ENCODE peak calls at places on chromosomes 1 and 21, in five cellular contexts. X is T-helper 2 cell; B is naive thymus-derived CD8-positive, alpha-beta T cell; T is ovary; H is HT1080. M is an unnamed sample.

GRCh38 chr21:32411366-32412161 is 942 bp upstream of the EVA1C start:
- DNase-seq in B (peak; percentile 77), T (peak; percentile 96), H (no peak), X (peak; percentile 41), M (no peak)

GRCh38 chr1:203361843-203362524 is 11.1 kb upstream of the FMOD start:
- DNase-seq in B (no peak), H (peak; percentile 54), X (no peak), T (peak; percentile 9), M (peak; percentile 58)

GRCh38 chr1:204968946-204969345 is 74.1 kb upstream of the CNTN2 start:
- DNase-seq in X (no peak), B (no peak), H (no peak), T (no peak), M (no peak)

GRCh38 chr1:41898191-41898713 is 20.5 kb downstream of the HIVEP3 start:
- DNase-seq in B (peak; percentile 92), X (peak; percentile 51), T (no peak), H (peak; percentile 92), M (no peak)

GRCh38 chr1:229007167-229007566 is 263.7 kb upstream of the RAB4A start:
- DNase-seq in T (no peak), H (no peak), X (no peak), B (no peak), M (no peak)

GRCh38 chr1:18547460-18547859 is 66.7 kb downstream of the KLHDC7A start:
- DNase-seq in T (no peak), H (no peak), X (no peak), B (no peak), M (no peak)

GRCh38 chr1:20070357-20070756 is 363 bp downstream of the PLA2G5 start:
- DNase-seq in T (peak; percentile 14), X (no peak), B (no peak), H (no peak), M (no peak)

GRCh38 chr1:62209931-62210595 is 15.4 kb downstream of the L1TD1 start:
- DNase-seq in B (no peak), X (no peak), H (peak; percentile 24), T (no peak), M (no peak)

GRCh38 chr1:221284028-221284427 is 404.8 kb downstream of the HLX start:
- DNase-seq in X (no peak), B (no peak), T (no peak), H (peak; percentile 76), M (no peak)

GRCh38 chr1:68949999-68950398 is 453.1 kb upstream of the DEPDC1 start:
- DNase-seq in T (no peak), X (no peak), B (no peak), H (no peak), M (no peak)

GRCh38 chr1:161139765-161140164 is 7.3 kb upstream of the DEDD start:
- DNase-seq in T (no peak), H (peak; percentile 48), B (no peak), X (no peak), M (peak; percentile 32)

GRCh38 chr1:41423511-41424191 is 60.8 kb downstream of the EDN2 start:
- DNase-seq in T (no peak), B (no peak), X (no peak), H (no peak), M (no peak)

M was measured in naive B cell.